ENCODE peak calls at places on chromosome 2, in nine cellular contexts. T is tibial nerve; M is PC-3; P is GM23248; H is CD8-positive, alpha-beta T cell; D is upper lobe of right lung; J is aorta; O is lower lobe of right lung; S is neural progenitor cell. V is an unnamed sample. For H3K9me3, the result is how much of the 10 kb centered on the place peaks cover.

GRCh38 chr2:182642328-182642727 is 73.7 kb upstream of the DNAJC10 start:
- DNase-seq in T (peak), M (peak), P (peak), H (no peak), D (peak), J (peak), O (peak), S (peak), V (no peak)

GRCh38 chr2:68857855-68858456 is 13.2 kb downstream of the BMP10 start:
- DNase-seq in T (no peak), M (no peak), P (no peak), H (no peak), D (no peak), J (no peak), O (no peak), S (no peak), V (no peak)

GRCh38 chr2:178317807-178318206 is 123.5 kb downstream of the OSBPL6 start:
- DNase-seq in T (no peak), M (no peak), P (no peak), H (no peak), D (no peak), J (no peak), O (no peak), S (no peak), V (no peak)

GRCh38 chr2:240917009-240917683 is 11.0 kb downstream of the CROCC2 start:
- DNase-seq in T (no peak), M (no peak), P (no peak), H (no peak), D (peak), J (peak), O (peak), S (no peak), V (no peak)

GRCh38 chr2:224062481-224063307 is 23.6 kb upstream of the SERPINE2 start:
- DNase-seq in T (no peak), M (no peak), P (no peak), H (no peak), D (no peak), J (no peak), O (no peak), S (no peak), V (no peak)

GRCh38 chr2:27754831-27755230 is 16.7 kb upstream of the MRPL33 start:
- DNase-seq in T (no peak), M (no peak), P (no peak), H (no peak), D (no peak), J (no peak), O (no peak), S (no peak), V (no peak)

GRCh38 chr2:26738481-26738880 is 25.6 kb upstream of the SLC35F6 start:
- DNase-seq in T (no peak), M (no peak), P (no peak), H (no peak), D (no peak), J (no peak), O (no peak), S (no peak), V (no peak)

GRCh38 chr2:172813314-172813888 is 77.8 kb downstream of the RAPGEF4 start:
- DNase-seq in T (no peak), M (peak), P (peak), H (no peak), D (no peak), J (no peak), O (no peak), S (no peak), V (no peak)

GRCh38 chr2:39499336-39499735 is 62.3 kb upstream of the MAP4K3 start:
- DNase-seq in T (no peak), M (peak), P (peak), H (no peak), D (no peak), J (no peak), O (no peak), S (no peak), V (no peak)

DNA sequence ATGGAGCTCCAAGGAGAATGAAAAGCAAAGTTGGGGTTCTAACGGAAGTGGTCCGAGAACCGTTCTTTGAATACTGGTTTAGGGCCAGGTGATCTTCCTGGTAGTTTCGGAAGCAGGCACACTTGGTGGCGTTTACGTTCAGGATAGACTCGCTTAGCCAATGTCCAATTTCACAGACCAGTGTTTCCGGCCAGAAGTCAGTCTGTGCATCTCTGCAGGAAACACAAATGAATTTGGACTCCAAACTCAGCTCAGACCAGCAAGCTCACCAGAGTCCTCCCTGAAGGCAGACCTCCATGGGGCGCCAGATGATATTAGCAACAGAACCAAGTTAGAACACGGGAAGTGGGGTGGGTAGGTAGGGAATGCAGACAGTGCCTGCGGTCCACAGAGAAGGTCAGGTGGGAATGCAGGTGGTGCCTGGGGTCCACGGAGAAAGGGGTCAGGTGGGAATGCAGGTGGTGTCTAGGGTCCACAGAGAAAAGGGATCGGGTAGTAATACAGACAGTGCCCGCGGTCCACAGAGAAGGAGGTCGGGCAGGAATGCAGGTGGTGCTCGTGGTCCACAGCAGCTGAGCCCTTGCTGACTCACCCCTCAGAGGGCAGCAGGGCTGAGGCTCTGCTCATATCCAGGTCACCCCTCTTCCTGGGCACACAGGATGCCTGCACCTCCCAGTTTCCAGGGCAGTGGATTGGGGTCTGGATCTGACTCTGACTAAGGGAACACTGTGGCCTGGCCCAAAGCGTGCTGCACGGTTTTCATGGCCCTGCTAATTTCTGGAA is 169.0 kb downstream of the MYT1L start:
- DNase-seq in T (no peak), M (no peak), P (no peak), H (no peak), D (no peak), J (no peak), O (no peak), S (no peak), V (no peak)
- H3K9me3 ChIP-seq in T (under half), M (under half), P (under half), H (under half), D (under half), J (under half), O (under half), S (under half), V (under half)

GRCh38 chr2:57022496-57022895 is 838.7 kb downstream of the CCDC85A start:
- DNase-seq in T (no peak), M (no peak), P (peak), H (no peak), D (no peak), J (no peak), O (no peak), S (peak), V (no peak)
- H3K9me3 ChIP-seq in T (under half), M (under half), P (under half), H (under half), D (under half), J (under half), O (under half), S (under half), V (under half)

GRCh38 chr2:2501454-2502108 is 170.5 kb upstream of the MYT1L start:
- DNase-seq in T (no peak), M (no peak), P (no peak), H (no peak), D (no peak), J (no peak), O (no peak), S (no peak), V (no peak)
- H3K9me3 ChIP-seq in T (under half), M (under half), P (under half), H (under half), D (under half), J (under half), O (under half), S (under half), V (under half)

DNA sequence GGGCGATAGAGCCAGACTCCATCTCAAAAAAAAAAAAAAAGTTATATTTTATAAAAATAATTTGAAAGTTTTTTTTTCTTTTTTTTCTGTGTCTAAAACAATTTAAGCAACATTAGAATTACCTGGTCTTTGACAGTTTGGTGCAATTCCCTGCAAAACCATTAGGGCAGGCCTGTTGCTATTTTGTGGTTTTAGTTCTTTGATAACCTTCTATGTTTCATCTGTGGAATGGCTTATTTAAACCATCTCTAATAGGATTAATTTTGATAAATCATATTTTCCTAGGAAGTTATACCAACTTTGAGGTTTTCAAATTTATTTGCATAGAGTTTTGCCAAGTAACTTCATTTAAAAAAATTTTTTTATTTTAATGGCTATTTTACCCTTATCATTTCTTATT is 141.2 kb upstream of the TWIST2 start:
- DNase-seq in T (no peak), M (peak), P (no peak), H (no peak), D (no peak), J (no peak), O (no peak), S (no peak), V (no peak)
- H3K9me3 ChIP-seq in T (under half), M (under half), P (under half), H (under half), D (under half), J (under half), O (under half), S (under half), V (under half)

GRCh38 chr2:16105664-16106281 is 165.4 kb downstream of the MYCN start:
- DNase-seq in T (no peak), M (no peak), P (no peak), H (no peak), D (no peak), J (no peak), O (no peak), S (peak), V (no peak)
- H3K9me3 ChIP-seq in T (under half), M (under half), P (under half), H (under half), D (under half), J (under half), O (under half), S (under half), V (under half)

GRCh38 chr2:81136296-81136695 is 831.7 kb upstream of the LRRTM1 start:
- DNase-seq in T (no peak), M (no peak), P (no peak), H (no peak), D (no peak), J (no peak), O (no peak), S (no peak), V (no peak)
- H3K9me3 ChIP-seq in T (under half), M (under half), P (under half), H (under half), D (under half), J (under half), O (under half), S (under half), V (under half)

GRCh38 chr2:375270-375946 is 87.5 kb upstream of the ALKAL2 start:
- DNase-seq in T (no peak), M (no peak), P (no peak), H (no peak), D (no peak), J (no peak), O (no peak), S (no peak), V (no peak)
- H3K9me3 ChIP-seq in T (under half), M (under half), P (under half), H (under half), D (under half), J (under half), O (under half), S (under half), V (under half)

GRCh38 chr2:163252199-163252598 is 413.6 kb upstream of the KCNH7 start:
- DNase-seq in T (no peak), M (peak), P (no peak), H (no peak), D (no peak), J (no peak), O (no peak), S (no peak), V (no peak)
- H3K9me3 ChIP-seq in T (under half), M (under half), P (under half), H (under half), D (under half), J (under half), O (under half), S (under half), V (under half)

DNA sequence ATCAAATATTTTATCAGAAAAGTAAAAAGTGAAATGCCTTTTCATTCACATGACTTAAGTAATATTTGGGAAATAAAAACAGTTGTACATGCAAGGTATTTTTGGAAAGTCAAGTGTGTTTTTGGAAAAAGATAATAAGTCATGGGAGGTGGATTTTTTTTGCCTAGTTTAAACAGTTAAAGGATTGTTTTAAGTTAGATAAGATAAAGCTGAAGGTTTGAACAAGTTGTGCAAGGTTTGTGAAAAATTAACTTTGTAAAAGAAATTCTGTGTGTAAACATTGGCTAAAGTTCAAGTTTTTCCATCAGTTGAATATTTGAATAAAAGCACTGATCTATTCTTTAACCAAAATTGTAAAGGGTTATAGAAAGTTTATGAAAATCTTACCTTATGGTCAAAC is 207.9 kb upstream of the RGPD4 start:
- DNase-seq in T (no peak), M (no peak), P (no peak), H (no peak), D (no peak), J (no peak), O (no peak), S (no peak), V (no peak)
- H3K9me3 ChIP-seq in T (under half), M (under half), P (under half), H (under half), D (under half), J (under half), O (under half), S (under half), V (under half)

V was measured in CD4-positive, alpha-beta memory T cell.